ENCODE peak calls at places on chromosomes 2 and 18, in five cellular contexts. R, Y, W, J and D are unnamed samples.

GRCh38 chr18:77086034-77086433 is 46.5 kb downstream of the MBP start:
- DNase-seq in R (no peak), Y (peak; percentile 64), W (peak; percentile 82), J (no peak), D (no peak)

GRCh38 chr2:240125749-240126148 is 10.4 kb downstream of the COPS9 start:
- DNase-seq in R (no peak), Y (no peak), W (no peak), J (no peak), D (no peak)

GRCh38 chr18:7066965-7067555 is 50.5 kb downstream of the LAMA1 start:
- DNase-seq in R (no peak), Y (no peak), W (no peak), J (no peak), D (no peak)

GRCh38 chr2:26640781-26641564 is at the start of gene CIB4:
- DNase-seq in R (peak; percentile 32), Y (no peak), W (no peak), J (no peak), D (no peak)

GRCh38 chr2:105737980-105738657 is 6.6 kb upstream of the NCK2 start:
- DNase-seq in R (peak; percentile 19), Y (no peak), W (no peak), J (no peak), D (no peak)

GRCh38 chr18:46281185-46282176 is 177.3 kb downstream of the HAUS1 start:
- DNase-seq in R (peak; percentile 82), Y (no peak), W (peak; percentile 26), J (peak; percentile 22), D (peak; percentile 63)

GRCh38 chr2:134109725-134110124 is 144.1 kb upstream of the MGAT5 start:
- DNase-seq in R (no peak), Y (no peak), W (no peak), J (no peak), D (no peak)

GRCh38 chr2:240992572-240993291 is 5.7 kb upstream of the SNED1 start:
- DNase-seq in R (peak; percentile 30), Y (peak; percentile 60), W (no peak), J (peak; percentile 30), D (peak; percentile 11)

GRCh38 chr2:159516241-159516758 is 100.0 kb downstream of the BAZ2B start:
- DNase-seq in R (no peak), Y (no peak), W (no peak), J (no peak), D (no peak)

GRCh38 chr2:108933691-108934117 is 55.3 kb downstream of the EDAR start:
- DNase-seq in R (peak; percentile 53), Y (no peak), W (no peak), J (no peak), D (no peak)

GRCh38 chr18:65567372-65567771 is 183.4 kb upstream of the CDH7 start:
- DNase-seq in R (no peak), Y (no peak), W (no peak), J (no peak), D (no peak)
- TF ChIP-seq CTCF in R (no peak), Y (no peak), W (no peak), J (peak; percentile 19), D (no peak)

GRCh38 chr18:55779461-55779710 is 191.4 kb upstream of the TCF4 start:
- DNase-seq in R (no peak), Y (no peak), W (no peak), J (no peak), D (no peak)

GRCh38 chr18:55783921-55784320 is 195.9 kb upstream of the TCF4 start:
- DNase-seq in R (no peak), Y (no peak), W (no peak), J (no peak), D (no peak)

GRCh38 chr18:55780591-55781071 is 192.6 kb upstream of the TCF4 start:
- DNase-seq in R (no peak), Y (no peak), W (no peak), J (no peak), D (no peak)

GRCh38 chr18:55779711-55780590 is 192.0 kb upstream of the TCF4 start:
- DNase-seq in R (peak; percentile 66), Y (no peak), W (no peak), J (peak; percentile 21), D (no peak)

DNA sequence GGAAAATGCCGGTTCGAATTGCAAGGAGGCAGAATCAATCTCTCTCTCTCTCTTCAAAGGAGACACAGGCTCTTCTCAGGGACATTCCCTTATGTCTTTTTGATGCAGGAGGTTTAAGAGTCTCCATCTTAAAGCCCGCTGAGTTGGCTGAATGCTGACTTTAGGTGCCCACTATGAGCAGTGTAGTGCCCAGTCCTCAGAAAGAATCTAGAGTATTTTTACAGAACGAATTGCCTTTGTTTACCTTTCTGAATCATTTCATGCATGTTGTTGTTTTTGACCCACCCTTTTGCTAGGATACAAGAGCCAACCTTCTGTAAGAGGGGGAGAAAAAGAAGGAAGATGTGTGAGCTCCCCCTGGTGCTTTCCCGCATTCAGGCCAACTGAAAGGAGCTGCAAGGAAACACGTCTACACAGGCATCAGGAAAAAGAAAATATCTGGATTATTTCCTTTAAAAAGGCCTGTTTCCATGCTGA is 193.5 kb upstream of the TCF4 start:
- DNase-seq in R (no peak), Y (no peak), W (peak; percentile 57), J (no peak), D (no peak)
- TF ChIP-seq CTCF in R (peak; percentile 40), Y (peak; percentile 33), W (peak; percentile 84), J (peak; percentile 44), D (no peak)

GRCh38 chr2:227745594-227745993 is at the start of gene SCYGR8:
- DNase-seq in R (no peak), Y (no peak), W (no peak), J (no peak), D (no peak)

GRCh38 chr2:227748079-227748478 is 2.4 kb downstream of the SCYGR8 start:
- DNase-seq in R (no peak), Y (no peak), W (no peak), J (no peak), D (no peak)
- TF ChIP-seq CTCF in R (peak; percentile 34), Y (no peak), W (peak; percentile 63), J (no peak), D (no peak)

GRCh38 chr2:173049732-173050314 is 25.8 kb upstream of the MAP3K20 start:
- DNase-seq in R (no peak), Y (no peak), W (no peak), J (no peak), D (no peak)

GRCh38 chr2:173048901-173049661 is 26.6 kb upstream of the MAP3K20 start:
- DNase-seq in R (no peak), Y (peak; percentile 85), W (peak; percentile 91), J (peak; percentile 68), D (no peak)

GRCh38 chr2:173048530-173048900 is 27.1 kb upstream of the MAP3K20 start:
- DNase-seq in R (no peak), Y (no peak), W (no peak), J (no peak), D (no peak)

GRCh38 chr2:173051463-173051862 is 24.2 kb upstream of the MAP3K20 start:
- DNase-seq in R (no peak), Y (no peak), W (no peak), J (no peak), D (no peak)

DNA sequence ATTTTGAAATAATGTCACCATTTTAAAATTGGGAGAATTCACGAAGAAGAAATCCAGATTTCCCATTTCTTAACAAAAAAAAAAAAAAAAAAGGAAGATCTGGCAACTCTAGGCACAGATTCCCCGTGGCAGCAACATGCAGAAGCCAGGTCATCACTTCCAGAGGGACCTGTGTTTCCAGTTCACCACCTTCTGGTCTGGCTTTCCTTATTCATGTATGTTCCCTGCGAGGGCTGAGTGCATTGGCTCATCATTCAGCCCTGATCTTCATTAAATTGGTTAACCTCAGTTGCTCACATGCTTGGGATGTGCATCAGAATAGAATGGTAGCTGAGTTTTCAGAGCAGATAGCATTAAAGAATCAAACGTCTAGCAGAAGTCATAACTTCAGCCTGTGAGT is 25.0 kb upstream of the MAP3K20 start:
- DNase-seq in R (no peak), Y (no peak), W (no peak), J (no peak), D (no peak)
- TF ChIP-seq CTCF in R (no peak), Y (no peak), W (no peak), J (no peak), D (no peak)

DNA sequence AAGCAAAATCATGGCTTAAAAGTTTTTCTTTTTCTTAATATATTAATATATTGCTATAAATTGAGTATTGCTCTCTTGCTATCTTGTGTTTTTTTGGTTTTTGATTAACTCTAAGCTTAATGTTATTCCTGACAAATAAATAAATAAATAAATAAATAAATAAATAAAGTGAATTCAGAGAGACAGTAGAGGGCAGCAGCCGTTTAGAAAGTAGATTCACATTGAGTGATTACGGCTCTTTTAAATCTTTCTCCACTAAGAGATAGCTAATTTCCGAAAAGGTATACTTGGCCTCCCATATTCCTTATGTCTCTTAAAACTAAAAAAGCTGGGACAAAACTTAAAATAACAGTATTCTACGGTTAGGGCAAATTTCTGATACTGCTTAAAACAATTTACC is 34.3 kb downstream of the MSH2 start:
- DNase-seq in R (no peak), Y (no peak), W (peak; percentile 14), J (no peak), D (no peak)
- TF ChIP-seq CTCF in R (peak; percentile 31), Y (no peak), W (no peak), J (peak; percentile 63), D (peak; percentile 56)

DNA sequence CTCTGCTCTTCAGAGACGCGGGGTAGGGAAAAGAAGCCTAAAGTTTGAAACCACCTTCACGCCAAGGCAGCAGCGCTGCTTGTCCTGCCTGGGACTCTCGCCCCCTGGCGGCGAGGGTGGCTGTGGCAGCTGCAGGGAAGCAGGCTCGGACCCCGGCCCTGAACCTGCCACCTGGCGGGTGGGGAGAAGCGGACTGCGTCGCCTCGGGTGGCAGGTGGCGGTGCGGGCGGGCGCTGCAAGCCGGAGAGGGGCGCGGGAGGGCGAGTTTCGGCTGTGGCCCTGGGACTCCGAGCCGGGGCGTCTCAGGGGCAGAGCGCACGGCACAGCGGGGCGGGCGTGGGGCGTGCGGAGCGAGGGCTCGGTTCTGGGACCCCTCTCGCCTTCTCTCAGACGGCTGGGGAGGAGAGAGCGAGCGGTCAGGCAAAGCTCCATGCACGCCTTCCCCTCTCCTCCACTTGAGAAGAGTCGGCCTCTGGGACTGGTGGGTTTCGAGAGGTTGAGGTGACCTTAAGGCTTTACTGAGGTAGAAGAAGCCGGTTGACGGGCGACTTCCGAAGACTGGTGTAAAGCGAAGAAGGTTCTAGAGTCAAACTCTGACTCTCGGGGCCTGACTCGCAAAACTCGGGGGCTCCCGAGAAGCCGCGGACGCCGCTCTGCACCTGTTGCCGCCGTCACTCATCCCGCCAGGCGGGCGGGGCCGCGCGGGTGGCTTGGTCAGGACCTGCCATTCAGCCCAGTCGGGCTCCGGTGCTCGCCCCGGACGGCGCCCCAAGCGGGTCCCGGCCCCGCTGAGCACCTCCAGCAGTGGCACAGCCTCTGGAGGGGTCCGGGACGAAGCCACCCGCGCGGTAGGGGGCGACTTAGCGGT is 1.1 kb upstream of the BOLL start:
- DNase-seq in R (no peak), Y (no peak), W (no peak), J (no peak), D (peak; percentile 23)
- TF ChIP-seq CTCF in R (no peak), Y (no peak), W (peak; percentile 38), J (peak; percentile 43), D (peak; percentile 36)

GRCh38 chr2:45212953-45213635 is 203.8 kb upstream of the SIX2 start:
- DNase-seq in R (no peak), Y (no peak), W (no peak), J (no peak), D (no peak)
- TF ChIP-seq CTCF in R (no peak), Y (no peak), W (no peak), J (no peak), D (no peak)